ENCODE peak calls at places on chromosomes 4 and X, in five cellular contexts. D is K562, V is SK-N-SH, L is GM12878, O is HepG2. I is an unnamed sample.

GRCh38 chr4:20260821-20261220 is 9.1 kb downstream of the SLIT2 start:
- DNase-seq in D (no peak), V (no peak), L (no peak), O (no peak), I (no peak)

GRCh38 chrX:65034641-65035450 is 58.6 kb upstream of the ZC4H2 start:
- DNase-seq in D (peak; percentile 85), V (peak; percentile 88), L (no peak), O (peak; percentile 56), I (peak; percentile 68)

GRCh38 chrX:119784747-119785446 is 6.5 kb downstream of the RPL39 start:
- DNase-seq in D (peak; percentile 58), V (peak; percentile 47), L (no peak), O (no peak), I (peak; percentile 23)

GRCh38 chr4:142160509-142160908 is 524.1 kb downstream of the IL15 start:
- DNase-seq in D (no peak), V (no peak), L (no peak), O (no peak), I (peak; percentile 18)

GRCh38 chr4:163920426-163920825 is 425.9 kb downstream of the TMA16 start:
- DNase-seq in D (no peak), V (no peak), L (no peak), O (no peak), I (no peak)

GRCh38 chr4:139419388-139419914 is 34.5 kb upstream of the RAB33B start:
- DNase-seq in D (no peak), V (no peak), L (no peak), O (no peak), I (peak; percentile 86)

GRCh38 chrX:133698298-133698697 is 283.0 kb upstream of the GPC4 start:
- DNase-seq in D (no peak), V (peak; percentile 10), L (no peak), O (no peak), I (peak; percentile 28)

GRCh38 chr4:118969359-118969758 is 80.7 kb downstream of the SYNPO2 start:
- DNase-seq in D (peak; percentile 28), V (peak; percentile 61), L (no peak), O (peak; percentile 11), I (peak; percentile 82)

GRCh38 chr4:95204267-95204835 is 344.4 kb downstream of the UNC5C start:
- DNase-seq in D (no peak), V (no peak), L (no peak), O (no peak), I (no peak)
- TF ChIP-seq MXI1 in D (no peak), V (no peak), L (no peak), O (no peak), I (no peak)

GRCh38 chrX:86148594-86148993 is 343 bp downstream of the DACH2 start:
- DNase-seq in D (no peak), V (no peak), L (no peak), O (no peak), I (no peak)
- H3K4me3 ChIP-seq in D (no peak overlapping the region), V (peak overlapping the region; percentile 67), L (no peak overlapping the region), O (no peak overlapping the region), I (peak overlapping the region; percentile 35)

GRCh38 chr4:111274486-111274885 is 651.6 kb upstream of the PITX2 start:
- DNase-seq in D (no peak), V (no peak), L (no peak), O (no peak), I (no peak)
- TF ChIP-seq MXI1 in D (no peak), V (no peak), L (no peak), O (no peak), I (no peak)

GRCh38 chrX:118730500-118731247 is 3.3 kb downstream of the IL13RA1 start:
- DNase-seq in D (no peak), V (no peak), L (no peak), O (no peak), I (peak; percentile 85)
- H3K4me3 ChIP-seq in D (no peak overlapping the region), V (no peak overlapping the region), L (no peak overlapping the region), O (no peak overlapping the region), I (no peak overlapping the region)

DNA sequence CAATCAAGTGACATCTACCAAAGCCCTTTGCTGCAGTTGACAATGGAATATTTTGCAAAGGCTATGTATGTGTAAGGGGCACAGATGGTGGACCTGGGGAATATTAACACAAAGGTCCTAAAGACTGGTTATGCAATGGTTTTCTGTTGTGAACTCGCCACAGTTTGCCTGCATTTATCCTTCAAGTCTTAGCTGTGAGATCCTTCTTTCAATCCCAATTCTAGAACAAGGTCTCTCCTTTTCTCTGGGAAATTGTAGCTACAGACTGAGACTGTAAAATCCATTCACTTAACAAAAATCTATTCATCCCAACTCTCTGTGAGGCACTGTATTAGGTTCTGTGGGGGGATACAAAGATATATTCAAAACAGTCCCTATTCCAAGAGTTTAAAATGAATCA is 250.4 kb downstream of the GPM6A start:
- DNase-seq in D (no peak), V (no peak), L (no peak), O (no peak), I (no peak)
- TF ChIP-seq MXI1 in D (no peak), V (no peak), L (no peak), O (no peak), I (no peak)